ENCODE peak calls at places on chromosome 11, in six cellular contexts. Q, B, L, G, C and M are unnamed samples.

GRCh38 chr11:45670386-45671135 is 5.1 kb upstream of the CHST1 start:
- DNase-seq in Q (no peak), B (no peak), L (no peak), G (no peak), C (no peak), M (no peak)

GRCh38 chr11:76629853-76630599 is 40.5 kb downstream of the LRRC32 start:
- DNase-seq in Q (no peak), B (no peak), L (no peak), G (no peak), C (no peak), M (no peak)

GRCh38 chr11:117900144-117900651 is 23.7 kb upstream of the FXYD6 start:
- DNase-seq in Q (no peak), B (no peak), L (no peak), G (no peak), C (no peak), M (peak; percentile 13)

GRCh38 chr11:58829736-58830135 is 14.8 kb downstream of the GLYATL2 start:
- DNase-seq in Q (no peak), B (no peak), L (no peak), G (peak; percentile 44), C (no peak), M (no peak)

GRCh38 chr11:16278986-16279385 is 77.4 kb downstream of the SOX6 start:
- DNase-seq in Q (no peak), B (no peak), L (no peak), G (no peak), C (no peak), M (no peak)

GRCh38 chr11:76604652-76605241 is 65.8 kb downstream of the LRRC32 start:
- DNase-seq in Q (no peak), B (no peak), L (no peak), G (peak; percentile 27), C (no peak), M (no peak)

GRCh38 chr11:83156996-83157754 is at the start of gene PCF11:
- DNase-seq in Q (peak; percentile 38), B (no peak), L (no peak), G (no peak), C (peak; percentile 77), M (no peak)

GRCh38 chr11:27977031-27977430 is 130.9 kb downstream of the KIF18A start:
- DNase-seq in Q (no peak), B (no peak), L (no peak), G (peak; percentile 22), C (no peak), M (no peak)